ENCODE peak calls at places on chromosome 1, in ten cellular contexts. One of them, this sample, is unnamed.

GRCh38 chr1:6500446-6501406 is 9.3 kb upstream of the PLEKHG5 start:
- DNase-seq in NCI-H1105: no peak
- DNase-seq in A172: no peak
- DNase-seq in DMS79 treated with DMSO at 0.1 percent for 48 hours: no peak
- DNase-seq in posterior vena cava: peak; percentile 86
- DNase-seq in HCT116: no peak
- DNase-seq in NCI-H748 treated with DMSO at 0.1 percent for 48 hours: no peak
- DNase-seq in foreskin fibroblast: no peak
- DNase-seq in stimulated activated effector memory CD8-positive, alpha-beta T cell treated with anti-CD3 and anti-CD28 coated beads, Interleukin-12 subunit alpha, Interleukin-12 subunit beta, amount 100 ng/mL, for 72 hours: no peak
- DNase-seq in stimulated activated CD4-positive, alpha-beta T cell treated with anti-CD3 and anti-CD28 coated beads, TNF-alpha, amount 100 ng/mL, for 4 hours: no peak
- DNase-seq in this sample: no peak

GRCh38 chr1:2233997-2234761 is 6.1 kb downstream of the SKI start:
- DNase-seq in HCT116: no peak
- DNase-seq in foreskin fibroblast: peak; percentile 97
- DNase-seq in DMS79 treated with DMSO at 0.1 percent for 48 hours: no peak
- DNase-seq in A172: no peak
- DNase-seq in stimulated activated effector memory CD8-positive, alpha-beta T cell treated with anti-CD3 and anti-CD28 coated beads, Interleukin-12 subunit alpha, Interleukin-12 subunit beta, amount 100 ng/mL, for 72 hours: no peak
- DNase-seq in posterior vena cava: peak; percentile 98
- DNase-seq in NCI-H1105: no peak
- DNase-seq in stimulated activated CD4-positive, alpha-beta T cell treated with anti-CD3 and anti-CD28 coated beads, TNF-alpha, amount 100 ng/mL, for 4 hours: peak; percentile 59
- DNase-seq in NCI-H748 treated with DMSO at 0.1 percent for 48 hours: no peak
- DNase-seq in this sample: no peak

GRCh38 chr1:74395492-74395891 is 116.9 kb downstream of the LRRC53 start:
- DNase-seq in HCT116: no peak
- DNase-seq in foreskin fibroblast: no peak
- DNase-seq in posterior vena cava: no peak
- DNase-seq in stimulated activated CD4-positive, alpha-beta T cell treated with anti-CD3 and anti-CD28 coated beads, TNF-alpha, amount 100 ng/mL, for 4 hours: no peak
- DNase-seq in NCI-H1105: no peak
- DNase-seq in stimulated activated effector memory CD8-positive, alpha-beta T cell treated with anti-CD3 and anti-CD28 coated beads, Interleukin-12 subunit alpha, Interleukin-12 subunit beta, amount 100 ng/mL, for 72 hours: no peak
- DNase-seq in DMS79 treated with DMSO at 0.1 percent for 48 hours: no peak
- DNase-seq in A172: no peak
- DNase-seq in NCI-H748 treated with DMSO at 0.1 percent for 48 hours: no peak
- DNase-seq in this sample: no peak

GRCh38 chr1:151254217-151255213 is at the start of gene PSMD4:
- DNase-seq in NCI-H1105: peak; percentile 94
- DNase-seq in A172: peak; percentile 99
- DNase-seq in stimulated activated CD4-positive, alpha-beta T cell treated with anti-CD3 and anti-CD28 coated beads, TNF-alpha, amount 100 ng/mL, for 4 hours: peak; percentile 86
- DNase-seq in posterior vena cava: peak; percentile 98
- DNase-seq in NCI-H748 treated with DMSO at 0.1 percent for 48 hours: peak; percentile 96
- DNase-seq in stimulated activated effector memory CD8-positive, alpha-beta T cell treated with anti-CD3 and anti-CD28 coated beads, Interleukin-12 subunit alpha, Interleukin-12 subunit beta, amount 100 ng/mL, for 72 hours: peak; percentile 72
- DNase-seq in DMS79 treated with DMSO at 0.1 percent for 48 hours: peak; percentile 97
- DNase-seq in HCT116: peak; percentile 94
- DNase-seq in foreskin fibroblast: peak; percentile 94
- DNase-seq in this sample: peak; percentile 93

GRCh38 chr1:116164056-116164889 is 53.1 kb downstream of the MAB21L3 start:
- DNase-seq in DMS79 treated with DMSO at 0.1 percent for 48 hours: no peak
- DNase-seq in posterior vena cava: no peak
- DNase-seq in NCI-H1105: no peak
- DNase-seq in foreskin fibroblast: no peak
- DNase-seq in HCT116: no peak
- DNase-seq in NCI-H748 treated with DMSO at 0.1 percent for 48 hours: no peak
- DNase-seq in A172: no peak
- DNase-seq in stimulated activated effector memory CD8-positive, alpha-beta T cell treated with anti-CD3 and anti-CD28 coated beads, Interleukin-12 subunit alpha, Interleukin-12 subunit beta, amount 100 ng/mL, for 72 hours: no peak
- DNase-seq in stimulated activated CD4-positive, alpha-beta T cell treated with anti-CD3 and anti-CD28 coated beads, TNF-alpha, amount 100 ng/mL, for 4 hours: no peak
- DNase-seq in this sample: no peak

GRCh38 chr1:232426801-232427200 is 203.1 kb downstream of the SIPA1L2 start:
- DNase-seq in HCT116: no peak
- DNase-seq in NCI-H748 treated with DMSO at 0.1 percent for 48 hours: no peak
- DNase-seq in stimulated activated effector memory CD8-positive, alpha-beta T cell treated with anti-CD3 and anti-CD28 coated beads, Interleukin-12 subunit alpha, Interleukin-12 subunit beta, amount 100 ng/mL, for 72 hours: no peak
- DNase-seq in posterior vena cava: no peak
- DNase-seq in stimulated activated CD4-positive, alpha-beta T cell treated with anti-CD3 and anti-CD28 coated beads, TNF-alpha, amount 100 ng/mL, for 4 hours: no peak
- DNase-seq in NCI-H1105: no peak
- DNase-seq in foreskin fibroblast: no peak
- DNase-seq in A172: no peak
- DNase-seq in DMS79 treated with DMSO at 0.1 percent for 48 hours: no peak
- DNase-seq in this sample: no peak

GRCh38 chr1:71193153-71193552 is 112.3 kb upstream of the ZRANB2 start:
- DNase-seq in HCT116: no peak
- DNase-seq in NCI-H1105: no peak
- DNase-seq in stimulated activated effector memory CD8-positive, alpha-beta T cell treated with anti-CD3 and anti-CD28 coated beads, Interleukin-12 subunit alpha, Interleukin-12 subunit beta, amount 100 ng/mL, for 72 hours: no peak
- DNase-seq in NCI-H748 treated with DMSO at 0.1 percent for 48 hours: no peak
- DNase-seq in foreskin fibroblast: peak; percentile 10
- DNase-seq in posterior vena cava: no peak
- DNase-seq in stimulated activated CD4-positive, alpha-beta T cell treated with anti-CD3 and anti-CD28 coated beads, TNF-alpha, amount 100 ng/mL, for 4 hours: no peak
- DNase-seq in DMS79 treated with DMSO at 0.1 percent for 48 hours: no peak
- DNase-seq in A172: no peak
- DNase-seq in this sample: no peak

GRCh38 chr1:160007577-160008200 is 24.1 kb downstream of the PIGM start:
- DNase-seq in NCI-H748 treated with DMSO at 0.1 percent for 48 hours: peak; percentile 39
- DNase-seq in stimulated activated effector memory CD8-positive, alpha-beta T cell treated with anti-CD3 and anti-CD28 coated beads, Interleukin-12 subunit alpha, Interleukin-12 subunit beta, amount 100 ng/mL, for 72 hours: no peak
- DNase-seq in NCI-H1105: no peak
- DNase-seq in stimulated activated CD4-positive, alpha-beta T cell treated with anti-CD3 and anti-CD28 coated beads, TNF-alpha, amount 100 ng/mL, for 4 hours: no peak
- DNase-seq in HCT116: peak; percentile 31
- DNase-seq in DMS79 treated with DMSO at 0.1 percent for 48 hours: peak; percentile 59
- DNase-seq in A172: peak; percentile 56
- DNase-seq in foreskin fibroblast: no peak
- DNase-seq in posterior vena cava: no peak
- DNase-seq in this sample: no peak

GRCh38 chr1:8082945-8083344 is 56.8 kb upstream of the ERRFI1 start:
- DNase-seq in stimulated activated CD4-positive, alpha-beta T cell treated with anti-CD3 and anti-CD28 coated beads, TNF-alpha, amount 100 ng/mL, for 4 hours: no peak
- DNase-seq in stimulated activated effector memory CD8-positive, alpha-beta T cell treated with anti-CD3 and anti-CD28 coated beads, Interleukin-12 subunit alpha, Interleukin-12 subunit beta, amount 100 ng/mL, for 72 hours: no peak
- DNase-seq in NCI-H748 treated with DMSO at 0.1 percent for 48 hours: no peak
- DNase-seq in A172: peak; percentile 35
- DNase-seq in NCI-H1105: no peak
- DNase-seq in HCT116: no peak
- DNase-seq in posterior vena cava: no peak
- DNase-seq in DMS79 treated with DMSO at 0.1 percent for 48 hours: no peak
- DNase-seq in foreskin fibroblast: peak; percentile 71
- DNase-seq in this sample: no peak

GRCh38 chr1:228066891-228067654 is 15.4 kb upstream of the ARF1 start:
- DNase-seq in A172: no peak
- DNase-seq in foreskin fibroblast: no peak
- DNase-seq in NCI-H748 treated with DMSO at 0.1 percent for 48 hours: no peak
- DNase-seq in DMS79 treated with DMSO at 0.1 percent for 48 hours: no peak
- DNase-seq in NCI-H1105: no peak
- DNase-seq in HCT116: no peak
- DNase-seq in posterior vena cava: peak; percentile 60
- DNase-seq in stimulated activated effector memory CD8-positive, alpha-beta T cell treated with anti-CD3 and anti-CD28 coated beads, Interleukin-12 subunit alpha, Interleukin-12 subunit beta, amount 100 ng/mL, for 72 hours: no peak
- DNase-seq in stimulated activated CD4-positive, alpha-beta T cell treated with anti-CD3 and anti-CD28 coated beads, TNF-alpha, amount 100 ng/mL, for 4 hours: no peak
- DNase-seq in this sample: no peak

GRCh38 chr1:65066766-65067490 is 81.1 kb upstream of the AK4 start:
- DNase-seq in HCT116: peak; percentile 48
- DNase-seq in A172: peak; percentile 23
- DNase-seq in DMS79 treated with DMSO at 0.1 percent for 48 hours: peak; percentile 37
- DNase-seq in NCI-H1105: peak; percentile 50
- DNase-seq in foreskin fibroblast: peak; percentile 76
- DNase-seq in posterior vena cava: peak; percentile 97
- DNase-seq in stimulated activated CD4-positive, alpha-beta T cell treated with anti-CD3 and anti-CD28 coated beads, TNF-alpha, amount 100 ng/mL, for 4 hours: peak; percentile 56
- DNase-seq in NCI-H748 treated with DMSO at 0.1 percent for 48 hours: no peak
- DNase-seq in stimulated activated effector memory CD8-positive, alpha-beta T cell treated with anti-CD3 and anti-CD28 coated beads, Interleukin-12 subunit alpha, Interleukin-12 subunit beta, amount 100 ng/mL, for 72 hours: peak; percentile 60
- DNase-seq in this sample: no peak